ENCODE peak calls at places on chromosomes 5 and 9, in ten cellular contexts. F is tibial nerve, N is neural progenitor cell, S is AG04449, R is PC-3, I is ascending aorta, Q is sigmoid colon, H is mesothelial cell of epicardium, B is tibial artery, G is BJ. Y is an unnamed sample.

GRCh38 chr5:107272954-107273353 is 397.8 kb downstream of the EFNA5 start:
- DNase-seq in R (no peak), N (no peak), F (no peak), H (no peak), B (no peak), I (no peak), S (no peak), G (no peak), Q (no peak), Y (no peak)

GRCh38 chr5:54867310-54867944 is 118.0 kb downstream of the ESM1 start:
- DNase-seq in S (no peak), G (no peak), R (peak), F (no peak), B (no peak), N (peak), H (no peak), I (no peak), Q (no peak), Y (peak)

GRCh38 chr5:141637266-141637692 is 482 bp downstream of the RELL2 start:
- DNase-seq in H (no peak), B (no peak), I (no peak), N (peak), S (no peak), R (no peak), F (no peak), Q (no peak), G (no peak), Y (no peak)

GRCh38 chr5:57780306-57780958 is 297.8 kb upstream of the ACTBL2 start:
- DNase-seq in R (peak), Q (no peak), N (no peak), G (no peak), H (no peak), F (no peak), S (no peak), B (no peak), I (no peak), Y (no peak)

GRCh38 chr5:111313017-111313724 is 89.0 kb downstream of the CAMK4 start:
- DNase-seq in B (no peak), S (no peak), G (no peak), R (no peak), N (no peak), H (no peak), Q (no peak), F (no peak), I (no peak), Y (no peak)

GRCh38 chr5:76582252-76583162 is 40.7 kb downstream of the F2RL2 start:
- DNase-seq in S (no peak), G (no peak), H (no peak), B (no peak), Q (no peak), R (peak), N (no peak), I (no peak), F (no peak), Y (no peak)

GRCh38 chr9:91474656-91475055 is 51.0 kb upstream of the NFIL3 start:
- DNase-seq in R (peak), N (no peak), G (no peak), S (no peak), B (no peak), H (no peak), F (no peak), I (no peak), Q (no peak), Y (peak)

GRCh38 chr9:14314424-14314928 is 535 bp upstream of the NFIB start:
- DNase-seq in B (peak), N (peak), Q (peak), S (no peak), F (peak), G (no peak), R (peak), I (no peak), H (peak), Y (peak)

GRCh38 chr5:122896598-122897282 is 51.3 kb downstream of the SNX24 start:
- DNase-seq in G (no peak), R (peak), H (no peak), S (no peak), B (no peak), Q (no peak), I (no peak), F (peak), N (no peak), Y (peak)

GRCh38 chr5:93915142-93915553 is 173.7 kb upstream of the POU5F2 start:
- DNase-seq in Q (no peak), S (no peak), H (no peak), F (no peak), R (peak), G (no peak), I (no peak), N (peak), B (no peak), Y (peak)

GRCh38 chr5:32794086-32794485 is 83.0 kb downstream of the NPR3 start:
- DNase-seq in F (no peak), S (no peak), R (peak), G (no peak), N (peak), Q (no peak), I (no peak), H (no peak), B (no peak), Y (peak)

GRCh38 chr9:109258619-109259321 is 62.1 kb downstream of the EPB41L4B start:
- DNase-seq in R (no peak), Q (no peak), N (peak), F (no peak), H (no peak), S (no peak), I (no peak), G (no peak), B (no peak), Y (no peak)

GRCh38 chr9:85182381-85182780 is 512.9 kb downstream of the NTRK2 start:
- DNase-seq in G (no peak), H (no peak), F (no peak), S (no peak), I (no peak), Q (no peak), B (no peak), N (no peak), R (no peak), Y (peak)

GRCh38 chr5:94551858-94552257 is 66.5 kb downstream of the KIAA0825 start:
- DNase-seq in F (no peak), G (no peak), R (no peak), H (no peak), B (no peak), I (no peak), Q (no peak), S (no peak), N (no peak), Y (no peak)

GRCh38 chr5:35129276-35129675 is 81.5 kb upstream of the AGXT2 start:
- DNase-seq in G (peak), H (no peak), Q (no peak), I (no peak), B (no peak), F (no peak), R (peak), N (no peak), S (no peak), Y (peak)

GRCh38 chr9:124973807-124974206 is 32.9 kb upstream of the GOLGA1 start:
- DNase-seq in I (no peak), R (no peak), N (no peak), H (no peak), B (no peak), G (no peak), S (no peak), F (no peak), Q (no peak), Y (no peak)

GRCh38 chr9:79580065-79580464 is 8.3 kb downstream of the TLE4 start:
- DNase-seq in R (no peak), I (no peak), N (no peak), H (no peak), B (no peak), S (no peak), Q (no peak), F (no peak), G (no peak), Y (no peak)

GRCh38 chr9:136610426-136610825 is 52.3 kb upstream of the EGFL7 start:
- DNase-seq in N (no peak), F (no peak), I (no peak), H (no peak), S (no peak), B (no peak), G (no peak), R (no peak), Q (no peak), Y (no peak)

GRCh38 chr9:5310851-5311250 is 6.3 kb upstream of the RLN2 start:
- DNase-seq in R (no peak), I (no peak), B (no peak), Q (no peak), S (no peak), G (no peak), H (no peak), N (no peak), F (no peak), Y (no peak)

GRCh38 chr9:127673234-127673633 is 33.6 kb upstream of the CFAP157 start:
- DNase-seq in I (no peak), Q (no peak), N (no peak), H (no peak), B (no peak), F (no peak), R (no peak), G (no peak), S (no peak), Y (no peak)

GRCh38 chr5:109964136-109964535 is 274.4 kb downstream of the MAN2A1 start:
- DNase-seq in Q (no peak), S (no peak), N (no peak), B (no peak), H (no peak), R (peak), I (no peak), F (no peak), G (no peak), Y (no peak)

GRCh38 chr5:39970117-39970798 is 545.5 kb upstream of the DAB2 start:
- DNase-seq in G (no peak), B (no peak), S (no peak), R (no peak), Q (no peak), I (no peak), F (no peak), N (no peak), H (no peak), Y (no peak)

GRCh38 chr5:171710451-171711024 is 75.1 kb upstream of the SMIM23 start:
- DNase-seq in B (peak), H (no peak), R (no peak), G (no peak), N (no peak), F (no peak), S (no peak), I (no peak), Q (no peak), Y (no peak)

GRCh38 chr9:129071526-129072131 is 9.3 kb upstream of the DOLPP1 start:
- DNase-seq in S (no peak), N (peak), B (no peak), H (no peak), R (no peak), F (no peak), Q (no peak), G (no peak), I (no peak), Y (no peak)

GRCh38 chr9:129898205-129898604 is 62.9 kb downstream of the USP20 start:
- DNase-seq in G (no peak), S (no peak), I (no peak), H (no peak), Q (peak), R (peak), F (no peak), B (peak), N (no peak), Y (peak)

GRCh38 chr5:81768960-81769452 is 18.1 kb upstream of the SSBP2 start:
- DNase-seq in H (no peak), S (peak), R (peak), G (peak), I (no peak), B (no peak), N (no peak), F (no peak), Q (no peak), Y (peak)

GRCh38 chr5:1164696-1165630 is 36.4 kb upstream of the SLC6A19 start:
- DNase-seq in H (no peak), R (no peak), B (no peak), G (no peak), I (no peak), S (no peak), F (no peak), Q (no peak), N (no peak), Y (no peak)

GRCh38 chr9:120434532-120434931 is 145.4 kb downstream of the CDK5RAP2 start:
- DNase-seq in G (no peak), I (no peak), R (no peak), S (no peak), Q (no peak), H (no peak), B (peak), F (peak), N (no peak), Y (no peak)

GRCh38 chr9:134211811-134212460 is 47.6 kb upstream of the RNU6ATAC start:
- DNase-seq in B (no peak), F (no peak), Q (peak), R (no peak), H (no peak), N (no peak), S (no peak), I (no peak), G (no peak), Y (no peak)

GRCh38 chr5:153476767-153477166 is 13.7 kb upstream of the GRIA1 start:
- DNase-seq in G (no peak), F (no peak), H (no peak), B (no peak), I (no peak), N (no peak), R (peak), S (peak), Q (no peak), Y (peak)
- TF ChIP-seq CTCF in G (peak), F (no peak), H (no peak), B (no peak), I (no peak), N (no peak), R (no peak), S (peak), Q (no peak), Y (peak)

GRCh38 chr5:133838286-133838685 is 130.1 kb downstream of the C5orf15 start:
- DNase-seq in G (no peak), Q (no peak), S (no peak), H (no peak), F (no peak), R (no peak), B (no peak), I (no peak), N (no peak), Y (no peak)

GRCh38 chr5:133839090-133839489 is 129.3 kb downstream of the C5orf15 start:
- DNase-seq in N (no peak), G (no peak), F (no peak), R (no peak), B (no peak), I (no peak), H (no peak), S (no peak), Q (no peak), Y (no peak)

GRCh38 chr5:133839721-133840120 is 128.7 kb downstream of the C5orf15 start:
- DNase-seq in B (no peak), N (no peak), S (no peak), F (no peak), H (no peak), R (no peak), I (no peak), Q (no peak), G (no peak), Y (no peak)

GRCh38 chr5:133841831-133842750 is 126.3 kb downstream of the C5orf15 start:
- DNase-seq in Q (peak), S (no peak), G (no peak), I (no peak), B (no peak), N (no peak), R (no peak), F (no peak), H (no peak), Y (no peak)

DNA sequence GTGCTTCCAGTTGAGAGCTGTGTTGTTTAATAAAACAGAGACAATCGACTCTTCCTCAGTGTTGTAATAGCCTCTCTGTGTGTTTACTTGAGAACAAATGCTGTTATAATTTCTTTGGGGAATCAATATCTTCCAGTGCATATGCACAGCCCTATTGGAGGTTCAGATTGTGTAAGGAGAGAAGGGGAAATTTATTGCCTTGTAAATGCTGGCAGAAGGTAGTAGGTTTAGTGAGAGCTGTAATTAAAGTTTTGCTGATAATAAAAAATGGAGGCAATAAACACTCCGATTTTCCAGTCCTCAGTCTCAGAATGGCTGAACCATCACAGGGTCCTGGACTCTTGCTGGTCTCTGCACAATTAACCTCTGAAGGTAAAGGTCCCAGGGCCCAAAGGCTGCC is 128.3 kb downstream of the C5orf15 start:
- DNase-seq in F (no peak), N (no peak), Q (no peak), H (no peak), R (no peak), G (no peak), I (no peak), B (no peak), S (no peak), Y (no peak)
- TF ChIP-seq CTCF in F (no peak), N (no peak), Q (no peak), H (no peak), R (no peak), G (no peak), I (no peak), B (no peak), S (no peak), Y (no peak)

DNA sequence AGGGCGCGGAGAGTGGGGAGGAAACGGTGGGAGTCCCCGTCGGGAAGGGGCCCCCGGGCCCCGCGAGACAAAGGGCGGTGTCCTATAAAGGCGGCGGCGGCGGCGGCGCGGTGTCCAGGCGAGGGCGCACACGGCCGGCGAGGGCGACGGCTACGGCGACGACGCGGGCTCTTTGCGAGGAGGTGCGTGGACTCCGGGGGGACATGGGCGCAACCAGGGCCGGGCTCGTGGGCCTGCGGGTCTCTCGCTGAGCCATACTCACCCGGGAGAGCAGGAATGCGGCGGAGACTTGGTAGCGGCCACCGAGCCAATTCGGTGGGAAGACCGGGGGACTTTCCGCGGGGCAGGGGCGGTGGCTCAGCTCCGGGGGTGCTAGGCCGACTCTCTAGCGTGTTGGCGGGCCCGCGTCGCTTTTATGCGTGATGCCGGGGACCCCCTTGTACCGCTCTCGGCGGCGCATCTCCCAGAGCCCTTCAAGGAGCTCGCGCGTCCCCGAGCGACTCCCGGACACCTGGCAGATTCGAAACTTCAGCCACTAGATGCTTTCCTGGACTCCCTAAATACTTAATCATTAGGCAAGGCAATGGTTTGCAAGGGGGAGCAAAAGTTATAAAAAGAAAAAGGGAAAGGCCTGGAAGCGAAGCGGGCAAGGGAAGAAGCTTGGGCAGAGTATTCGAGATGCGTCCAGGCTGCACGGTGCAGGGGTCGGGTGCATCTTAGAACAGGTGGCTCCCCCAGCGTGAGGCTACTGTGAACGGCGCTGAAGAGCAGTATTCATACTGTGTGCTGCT is 5.9 kb upstream of the TAL2 start:
- DNase-seq in N (peak), F (no peak), R (no peak), Q (no peak), B (no peak), I (no peak), S (no peak), H (no peak), G (no peak), Y (peak)
- TF ChIP-seq CTCF in N (peak), F (peak), R (peak), Q (no peak), B (no peak), I (no peak), S (no peak), H (no peak), G (peak), Y (no peak)

GRCh38 chr9:21694424-21694823 is 108.0 kb upstream of the MTAP start:
- DNase-seq in R (no peak), G (no peak), F (no peak), Q (no peak), I (no peak), S (no peak), H (no peak), B (no peak), N (no peak), Y (no peak)

GRCh38 chr9:21695443-21695842 is 107.0 kb upstream of the MTAP start:
- DNase-seq in R (no peak), F (no peak), N (no peak), S (no peak), H (no peak), Q (no peak), B (no peak), I (no peak), G (no peak), Y (no peak)

GRCh38 chr9:21692390-21692789 is 110.0 kb upstream of the MTAP start:
- DNase-seq in S (no peak), I (no peak), B (no peak), Q (no peak), H (no peak), N (no peak), G (no peak), F (no peak), R (no peak), Y (no peak)

GRCh38 chr9:21695874-21696341 is 106.5 kb upstream of the MTAP start:
- DNase-seq in N (no peak), Q (no peak), S (no peak), G (no peak), I (no peak), F (no peak), R (no peak), H (no peak), B (no peak), Y (no peak)

GRCh38 chr9:21696411-21696865 is 106.0 kb upstream of the MTAP start:
- DNase-seq in N (peak), Q (no peak), B (no peak), S (no peak), R (no peak), I (no peak), F (no peak), H (no peak), G (no peak), Y (no peak)
- TF ChIP-seq CTCF in N (peak), Q (no peak), B (no peak), S (no peak), R (peak), I (no peak), F (no peak), H (no peak), G (peak), Y (no peak)

GRCh38 chr9:15824310-15824709 is 271.5 kb downstream of the CCDC171 start:
- DNase-seq in G (no peak), N (peak), R (peak), S (no peak), F (no peak), H (no peak), I (no peak), B (no peak), Q (no peak), Y (peak)
- TF ChIP-seq CTCF in G (peak), N (peak), R (no peak), S (no peak), F (no peak), H (no peak), I (no peak), B (no peak), Q (no peak), Y (peak)

GRCh38 chr9:78127271-78128225 is 95.9 kb upstream of the GNAQ start:
- DNase-seq in H (no peak), I (no peak), N (no peak), F (no peak), S (no peak), Q (no peak), B (no peak), R (no peak), G (no peak), Y (no peak)

GRCh38 chr9:78132688-78133033 is 101.0 kb upstream of the GNAQ start:
- DNase-seq in B (no peak), N (no peak), H (no peak), F (no peak), G (no peak), S (no peak), Q (no peak), I (no peak), R (no peak), Y (peak)

GRCh38 chr9:78130853-78131252 is 99.2 kb upstream of the GNAQ start:
- DNase-seq in Q (no peak), F (no peak), S (no peak), G (no peak), I (no peak), N (no peak), H (no peak), B (no peak), R (no peak), Y (no peak)

GRCh38 chr9:78131969-78132687 is 100.5 kb upstream of the GNAQ start:
- DNase-seq in I (no peak), Q (no peak), G (no peak), S (no peak), H (no peak), F (no peak), N (no peak), B (no peak), R (peak), Y (peak)

GRCh38 chr9:78130004-78130403 is 98.4 kb upstream of the GNAQ start:
- DNase-seq in G (no peak), N (peak), I (no peak), R (peak), F (peak), B (peak), H (no peak), Q (no peak), S (no peak), Y (peak)
- TF ChIP-seq CTCF in G (no peak), N (peak), I (no peak), R (peak), F (no peak), B (no peak), H (no peak), Q (no peak), S (no peak), Y (no peak)

GRCh38 chr5:142866563-142867275 is 96.5 kb downstream of the ARHGAP26 start:
- DNase-seq in I (no peak), B (no peak), F (peak), Q (no peak), R (peak), N (peak), G (no peak), S (no peak), H (no peak), Y (peak)
- TF ChIP-seq CTCF in I (peak), B (peak), F (peak), Q (peak), R (peak), N (peak), G (peak), S (peak), H (peak), Y (peak)